ENCODE peak calls at places on chromosomes 6 and 20, in ten cellular contexts. A, F, R, Z, M, O, I, W, T and H are unnamed samples.

GRCh38 chr6:41306187-41306854 is 19.8 kb upstream of the TREM1 start:
- DNase-seq in Z (peak), F (no peak), W (peak), M (peak), R (peak), A (peak), O (peak), T (peak), I (peak), H (no peak)

GRCh38 chr6:145531032-145531431 is 204.3 kb downstream of the EPM2A start:
- DNase-seq in I (no peak), M (peak), A (no peak), R (no peak), Z (no peak), W (no peak), F (no peak), T (no peak), O (no peak), H (no peak)

GRCh38 chr20:33650753-33651561 is 11.2 kb upstream of the C20orf144 start:
- DNase-seq in O (no peak), T (no peak), W (no peak), A (no peak), R (no peak), I (no peak), M (no peak), F (no peak), Z (no peak), H (no peak)

GRCh38 chr20:667351-668034 is 8.1 kb downstream of the SCRT2 start:
- DNase-seq in R (peak), F (no peak), M (no peak), I (peak), A (peak), W (peak), O (no peak), T (peak), Z (peak), H (peak)

GRCh38 chr6:103672169-103672568 is 1187.5 kb downstream of the HACE1 start:
- DNase-seq in T (peak), F (no peak), Z (peak), I (no peak), R (no peak), M (no peak), W (no peak), A (peak), O (no peak), H (no peak)

GRCh38 chr20:59435496-59435895 is 135.1 kb downstream of the EDN3 start:
- DNase-seq in T (no peak), A (no peak), W (no peak), O (peak), Z (no peak), F (no peak), M (no peak), R (no peak), I (no peak), H (no peak)

GRCh38 chr20:47258745-47259695 is 97.5 kb downstream of the ZMYND8 start:
- DNase-seq in R (no peak), I (no peak), Z (no peak), W (no peak), F (no peak), T (peak), M (no peak), O (no peak), A (peak), H (peak)

GRCh38 chr20:31691646-31692275 is 30.9 kb downstream of the BCL2L1 start:
- DNase-seq in F (no peak), W (no peak), O (no peak), I (no peak), M (no peak), A (no peak), T (peak), R (no peak), Z (no peak), H (no peak)

GRCh38 chr20:38004416-38004815 is 28.8 kb downstream of the TTI1 start:
- DNase-seq in F (no peak), R (no peak), I (no peak), A (no peak), O (no peak), M (no peak), W (no peak), Z (no peak), T (no peak), H (no peak)

GRCh38 chr6:106257195-106257594 is 68.4 kb downstream of the ATG5 start:
- DNase-seq in F (no peak), O (peak), R (no peak), W (no peak), A (peak), M (no peak), Z (no peak), T (no peak), I (no peak), H (no peak)

GRCh38 chr6:30876039-30876730 is 8.1 kb upstream of the DDR1 start:
- DNase-seq in W (no peak), M (no peak), F (no peak), R (no peak), O (no peak), A (peak), I (no peak), T (no peak), Z (no peak), H (no peak)

GRCh38 chr20:62352402-62353288 is 14.5 kb downstream of the LAMA5 start:
- DNase-seq in W (no peak), R (no peak), T (no peak), I (no peak), A (no peak), O (no peak), F (no peak), M (peak), Z (no peak), H (peak)

GRCh38 chr6:35087361-35088280 is 53.5 kb downstream of the TCP11 start:
- DNase-seq in W (no peak), I (no peak), T (no peak), R (no peak), Z (no peak), M (no peak), O (no peak), F (no peak), A (no peak), H (no peak)

GRCh38 chr6:34151321-34152041 is 5.6 kb upstream of the GRM4 start:
- DNase-seq in R (no peak), O (peak), W (no peak), T (no peak), I (no peak), Z (peak), A (no peak), M (no peak), F (no peak), H (no peak)

GRCh38 chr20:57612916-57613315 is 7.3 kb downstream of the ZBP1 start:
- DNase-seq in O (no peak), A (no peak), T (no peak), W (no peak), I (no peak), R (no peak), F (no peak), M (no peak), Z (no peak), H (no peak)

GRCh38 chr20:49970498-49970897 is 12.3 kb upstream of the SNAI1 start:
- DNase-seq in Z (no peak), I (no peak), W (no peak), F (no peak), R (no peak), M (no peak), O (no peak), A (no peak), T (no peak), H (no peak)

GRCh38 chr6:110067837-110068591 is 89.9 kb downstream of the GPR6 start:
- DNase-seq in F (no peak), O (no peak), M (no peak), W (no peak), Z (peak), R (no peak), I (no peak), T (no peak), A (no peak), H (no peak)

GRCh38 chr6:92892626-92893025 is 526.7 kb downstream of the EPHA7 start:
- DNase-seq in W (no peak), F (no peak), T (no peak), M (no peak), A (no peak), R (no peak), Z (no peak), I (no peak), O (no peak), H (no peak)

GRCh38 chr6:388202-388903 is 3.2 kb upstream of the IRF4 start:
- DNase-seq in O (no peak), Z (no peak), T (no peak), W (no peak), A (peak), I (no peak), M (no peak), F (no peak), R (no peak), H (no peak)

GRCh38 chr6:90126178-90126577 is 170.5 kb downstream of the BACH2 start:
- DNase-seq in M (no peak), Z (no peak), R (no peak), O (no peak), F (no peak), A (no peak), I (no peak), T (no peak), W (no peak), H (no peak)

GRCh38 chr20:46648903-46649649 is 2.2 kb downstream of the SLC13A3 start:
- DNase-seq in Z (peak), M (no peak), I (no peak), T (peak), W (no peak), A (no peak), O (no peak), F (no peak), R (no peak), H (no peak)

GRCh38 chr6:168286116-168286515 is 33.5 kb downstream of the DACT2 start:
- DNase-seq in Z (no peak), F (no peak), A (no peak), O (no peak), R (no peak), W (no peak), M (no peak), T (no peak), I (no peak), H (no peak)

GRCh38 chr6:35051997-35052583 is 89.0 kb downstream of the TCP11 start:
- DNase-seq in O (no peak), A (no peak), R (no peak), T (no peak), W (no peak), I (no peak), F (no peak), M (no peak), Z (no peak), H (no peak)

GRCh38 chr6:141451508-141452353 is 681.0 kb upstream of the GJE1 start:
- DNase-seq in F (no peak), T (no peak), I (no peak), R (no peak), Z (peak), O (no peak), A (peak), W (no peak), M (no peak), H (no peak)

GRCh38 chr6:43246301-43247114 is 3.2 kb downstream of the TTBK1 start:
- DNase-seq in R (no peak), O (peak), I (no peak), M (peak), T (peak), Z (peak), A (no peak), F (peak), W (peak), H (peak)

GRCh38 chr6:116572162-116572561 is 858 bp downstream of the RWDD1 start:
- DNase-seq in O (no peak), R (no peak), F (no peak), A (peak), W (peak), M (no peak), T (peak), Z (peak), I (peak), H (peak)

GRCh38 chr20:41174782-41175181 is 37.4 kb downstream of the PLCG1 start:
- DNase-seq in Z (peak), R (no peak), F (no peak), W (no peak), I (no peak), M (no peak), O (no peak), T (no peak), A (no peak), H (peak)